ENCODE peak calls at places on chromosome 11, in five cellular contexts. L, Y, Z, W and B are unnamed samples.

GRCh38 chr11:6653656-6654055 is 2.0 kb downstream of the DCHS1 start:
- DNase-seq in W (no peak), Y (no peak), L (no peak), Z (no peak), B (no peak)

GRCh38 chr11:8354622-8355417 is 91.1 kb upstream of the LMO1 start:
- DNase-seq in W (no peak), Y (no peak), L (peak; percentile 83), Z (no peak), B (no peak)

GRCh38 chr11:2914475-2915195 is 14.6 kb downstream of the PHLDA2 start:
- DNase-seq in Z (no peak), W (peak; percentile 71), Y (no peak), L (no peak), B (no peak)

GRCh38 chr11:117259417-117259816 is 26.9 kb downstream of the RNF214 start:
- DNase-seq in Y (no peak), Z (no peak), L (no peak), W (no peak), B (no peak)

GRCh38 chr11:11732116-11732515 is 109.7 kb upstream of the USP47 start:
- DNase-seq in W (no peak), Y (no peak), L (no peak), Z (no peak), B (no peak)

GRCh38 chr11:75241906-75242644 is 1.5 kb downstream of the TPBGL start:
- DNase-seq in Z (no peak), L (no peak), W (peak; percentile 61), Y (no peak), B (no peak)

GRCh38 chr11:90344546-90344945 is 121.7 kb upstream of the CHORDC1 start:
- DNase-seq in L (no peak), Z (no peak), W (no peak), Y (no peak), B (no peak)

GRCh38 chr11:26231252-26231661 is 100.7 kb upstream of the ANO3 start:
- DNase-seq in Z (peak; percentile 76), W (no peak), L (no peak), Y (no peak), B (no peak)

GRCh38 chr11:14055936-14056335 is 93.4 kb downstream of the SPON1 start:
- DNase-seq in L (no peak), Y (no peak), Z (no peak), W (no peak), B (no peak)

GRCh38 chr11:2517386-2518064 is 72.7 kb downstream of the KCNQ1 start:
- DNase-seq in Z (no peak), L (peak; percentile 0), W (peak; percentile 61), Y (peak; percentile 8), B (no peak)

GRCh38 chr11:95453616-95454118 is 222.7 kb upstream of the SESN3 start:
- DNase-seq in L (no peak), Z (no peak), W (no peak), Y (peak; percentile 33), B (no peak)

GRCh38 chr11:73414977-73415492 is 38.8 kb downstream of the RELT start:
- DNase-seq in Z (no peak), W (no peak), L (no peak), Y (no peak), B (no peak)

GRCh38 chr11:64084962-64085710 is 49.4 kb downstream of the FLRT1 start:
- DNase-seq in W (peak; percentile 60), L (no peak), Z (no peak), Y (peak; percentile 66), B (no peak)

GRCh38 chr11:74220376-74220775 is 49.3 kb downstream of the PPME1 start:
- DNase-seq in Z (no peak), W (no peak), Y (no peak), L (no peak), B (no peak)

GRCh38 chr11:129268371-129268770 is 76.2 kb upstream of the ARHGAP32 start:
- DNase-seq in Y (no peak), L (no peak), W (no peak), Z (no peak), B (no peak)

GRCh38 chr11:60985991-60986915 is 14.8 kb downstream of the CD6 start:
- DNase-seq in Z (no peak), Y (peak; percentile 30), L (no peak), W (no peak), B (peak; percentile 81)

GRCh38 chr11:6455070-6455469 is 14.3 kb upstream of the HPX start:
- DNase-seq in L (no peak), Y (no peak), Z (no peak), W (no peak), B (no peak)

GRCh38 chr11:103035656-103036434 is 56.1 kb downstream of the DCUN1D5 start:
- DNase-seq in L (peak; percentile 56), Z (peak; percentile 91), W (peak; percentile 22), Y (peak; percentile 43), B (peak; percentile 3)

GRCh38 chr11:126546191-126546590 is 190.7 kb downstream of the ST3GAL4 start:
- DNase-seq in Y (no peak), W (no peak), Z (no peak), L (peak; percentile 34), B (no peak)

GRCh38 chr11:86101941-86102407 is 33.1 kb upstream of the PICALM start:
- DNase-seq in Y (no peak), Z (no peak), W (no peak), L (no peak), B (no peak)

GRCh38 chr11:2330696-2331095 is 28.9 kb downstream of the TSPAN32 start:
- DNase-seq in W (no peak), Z (no peak), L (no peak), Y (no peak), B (no peak)

GRCh38 chr11:57501951-57502350 is 13.6 kb downstream of the SLC43A1 start:
- DNase-seq in Z (no peak), Y (peak; percentile 88), L (no peak), W (no peak), B (no peak)

GRCh38 chr11:3220521-3221407 is 2.2 kb upstream of the MRGPRG start:
- DNase-seq in Y (no peak), L (no peak), Z (no peak), W (peak; percentile 67), B (no peak)

GRCh38 chr11:83764643-83765042 is 478.5 kb upstream of the CCDC90B start:
- DNase-seq in L (no peak), W (no peak), Y (no peak), Z (no peak), B (no peak)

GRCh38 chr11:118889796-118890195 is 6.1 kb downstream of the CXCR5 start:
- DNase-seq in W (peak; percentile 17), L (no peak), Y (peak; percentile 63), Z (no peak), B (no peak)

GRCh38 chr11:1327064-1327460 is 17.6 kb upstream of the TOLLIP start:
- DNase-seq in Y (no peak), W (no peak), Z (no peak), L (no peak), B (no peak)

GRCh38 chr11:125514336-125515101 is 18.5 kb upstream of the FEZ1 start:
- DNase-seq in Z (no peak), Y (no peak), L (no peak), W (no peak), B (peak; percentile 40)

GRCh38 chr11:119254239-119254638 is 48.1 kb downstream of the CBL start:
- DNase-seq in Y (no peak), L (no peak), W (no peak), Z (no peak), B (no peak)

GRCh38 chr11:94537051-94537600 is 6.6 kb upstream of the FUT4 start:
- DNase-seq in Y (no peak), L (no peak), Z (no peak), W (no peak), B (no peak)

GRCh38 chr11:58503361-58503856 is 4.5 kb downstream of the OR5B21 start:
- DNase-seq in Y (no peak), L (no peak), Z (no peak), W (no peak), B (no peak)

GRCh38 chr11:103624708-103625623 is 411.5 kb upstream of the DDI1 start:
- DNase-seq in Z (peak; percentile 99), L (no peak), Y (no peak), W (no peak), B (no peak)

GRCh38 chr11:65850217-65851082 is 7.5 kb downstream of the CFL1 start:
- DNase-seq in Z (no peak), W (peak; percentile 61), L (no peak), Y (no peak), B (no peak)
- H3K4me3 ChIP-seq in Z (no peak overlapping the region), W (no peak overlapping the region), L (no peak overlapping the region), Y (no peak overlapping the region), B (no peak overlapping the region)

GRCh38 chr11:69650081-69650831 is 9.3 kb downstream of the CCND1 start:
- DNase-seq in W (peak; percentile 33), Z (no peak), Y (no peak), L (no peak), B (no peak)

GRCh38 chr11:69647761-69648497 is 7.0 kb downstream of the CCND1 start:
- DNase-seq in W (peak; percentile 38), Y (no peak), L (no peak), Z (no peak), B (no peak)

GRCh38 chr11:69648679-69649575 is 8.0 kb downstream of the CCND1 start:
- DNase-seq in Y (no peak), L (no peak), Z (no peak), W (peak; percentile 36), B (no peak)

GRCh38 chr11:69650832-69651344 is 9.9 kb downstream of the CCND1 start:
- DNase-seq in W (no peak), Y (no peak), L (no peak), Z (no peak), B (no peak)

GRCh38 chr11:69649576-69649900 is 8.6 kb downstream of the CCND1 start:
- DNase-seq in W (peak; percentile 20), Z (no peak), Y (no peak), L (no peak), B (no peak)
- H3K36me3 ChIP-seq in W (peaks cover 37% of the 10 kb centered on the region), Z (peaks cover 34% of the 10 kb centered on the region), Y (peaks cover 2% of the 10 kb centered on the region), L (no peaks in the 10 kb centered on the region), B (no peaks in the 10 kb centered on the region)

DNA sequence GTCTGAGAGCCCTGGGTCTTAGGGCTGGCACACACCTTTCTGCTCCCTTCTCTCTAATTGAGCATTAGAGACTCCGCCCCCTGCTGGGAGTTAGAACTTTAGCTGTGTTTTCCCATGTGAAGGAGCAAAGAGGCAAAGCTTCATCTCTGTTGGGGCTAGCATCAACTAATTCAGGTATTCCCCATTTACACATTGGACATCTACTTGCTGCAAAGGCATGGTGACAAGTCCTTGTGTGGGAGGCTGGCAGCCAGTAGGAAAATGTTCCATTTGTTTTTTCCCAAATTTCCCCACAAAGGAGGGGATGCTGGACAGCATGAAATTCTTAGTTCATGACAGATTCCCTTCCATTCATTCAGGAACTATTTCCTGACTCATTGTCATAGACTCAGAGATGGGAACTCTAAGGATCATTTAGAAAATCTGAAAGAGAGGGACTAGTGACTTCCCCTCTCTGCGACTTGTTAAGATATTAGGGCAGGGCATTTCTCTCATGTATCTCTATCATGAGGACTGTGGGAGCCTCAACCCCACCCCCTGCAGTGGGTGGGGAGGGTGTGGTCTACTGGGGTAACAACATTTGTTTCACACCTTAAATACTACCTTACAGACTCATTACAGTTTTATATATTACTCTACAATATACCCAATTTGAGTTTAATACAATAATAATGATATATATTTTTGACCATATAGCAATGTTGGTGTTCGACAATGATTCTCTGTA is 3.7 kb downstream of the CD44 start:
- DNase-seq in L (peak; percentile 33), Z (peak; percentile 32), W (no peak), Y (peak; percentile 30), B (no peak)
- H3K4me3 ChIP-seq in L (no peak overlapping the region), Z (no peak overlapping the region), W (no peak overlapping the region), Y (no peak overlapping the region), B (peak overlapping the region; percentile 62)

DNA sequence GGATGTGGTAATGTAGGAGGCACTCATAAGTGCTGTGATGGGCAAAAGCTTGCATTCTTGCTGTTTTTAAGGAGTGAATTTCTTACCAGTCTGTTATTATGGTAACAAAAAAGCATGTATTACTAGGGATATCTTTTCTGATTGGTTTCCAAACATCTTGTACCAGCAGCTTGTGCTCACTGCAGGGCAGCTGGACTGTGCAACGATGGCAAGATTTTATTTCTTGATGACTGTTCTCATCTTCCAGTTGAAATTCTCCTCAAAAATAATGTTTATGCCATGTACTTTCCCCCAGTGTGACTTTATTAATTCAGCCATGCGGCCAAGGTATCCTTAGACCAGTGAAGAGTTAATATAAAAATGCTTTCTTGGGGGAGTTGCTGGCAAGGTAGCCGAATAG is 35.4 kb downstream of the EMSY start:
- DNase-seq in Y (no peak), Z (no peak), L (no peak), W (no peak), B (no peak)
- H3K36me3 ChIP-seq in Y (peaks cover 1% of the 10 kb centered on the region), Z (peaks cover 3% of the 10 kb centered on the region), L (peaks cover 45% of the 10 kb centered on the region), W (no peaks in the 10 kb centered on the region), B (peaks cover 23% of the 10 kb centered on the region)